ENCODE peak calls at places on chromosomes 4 and X, in four cellular contexts. A is HepG2, Z is GM12878, P is K562. T is an unnamed sample.

GRCh38 chrX:49199906-49200771 is at the start of gene SYP:
- DNase-seq in P (peak), Z (no peak), A (peak), T (peak)

GRCh38 chrX:120840826-120841225 is 34.8 kb downstream of the CT47B1 start:
- DNase-seq in P (no peak), A (no peak), Z (no peak), T (no peak)

GRCh38 chr4:184942447-184943425 is 75.6 kb upstream of the HELT start:
- DNase-seq in Z (no peak), A (no peak), P (no peak), T (no peak)

GRCh38 chr4:140884431-140885058 is 128.4 kb upstream of the TBC1D9 start:
- DNase-seq in P (peak), A (peak), Z (peak), T (peak)

GRCh38 chr4:163967710-163968109 is 473.2 kb downstream of the TMA16 start:
- DNase-seq in A (no peak), P (no peak), Z (no peak), T (no peak)

GRCh38 chr4:3685081-3685645 is 81.0 kb upstream of the ADRA2C start:
- DNase-seq in P (no peak), A (no peak), Z (no peak), T (no peak)

GRCh38 chrX:7149421-7149820 is 1.5 kb upstream of the PUDP start:
- DNase-seq in Z (no peak), A (no peak), P (no peak), T (no peak)

GRCh38 chr4:11252149-11252548 is 176.5 kb downstream of the HS3ST1 start:
- DNase-seq in A (no peak), P (no peak), Z (no peak), T (no peak)

GRCh38 chr4:65023877-65024670 is 614.8 kb upstream of the TECRL start:
- DNase-seq in A (no peak), Z (no peak), P (no peak), T (no peak)

DNA sequence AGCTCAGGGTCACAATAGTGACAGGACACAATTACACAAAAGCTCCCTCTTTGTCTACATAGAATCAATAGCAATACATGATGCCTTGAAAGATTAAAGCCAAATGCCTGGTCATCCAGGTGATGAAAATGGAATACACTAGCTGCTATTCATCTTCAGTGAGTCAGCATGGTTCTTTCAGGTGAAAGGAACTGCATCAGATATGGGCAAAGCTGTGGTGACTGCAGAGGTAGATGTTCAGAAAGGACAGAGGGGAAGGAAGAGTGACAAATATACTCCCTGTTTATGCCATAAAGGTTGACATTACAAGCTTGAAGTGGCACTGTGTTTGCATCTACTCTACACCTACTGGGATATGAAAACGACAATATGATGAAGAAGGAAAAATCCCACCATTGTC is 20.0 kb upstream of the FTHL17 start:
- DNase-seq in A (no peak), P (no peak), Z (no peak), T (no peak)
- TF ChIP-seq NR2C2 in A (no peak), P (no peak), Z (no peak), T (no peak)

DNA sequence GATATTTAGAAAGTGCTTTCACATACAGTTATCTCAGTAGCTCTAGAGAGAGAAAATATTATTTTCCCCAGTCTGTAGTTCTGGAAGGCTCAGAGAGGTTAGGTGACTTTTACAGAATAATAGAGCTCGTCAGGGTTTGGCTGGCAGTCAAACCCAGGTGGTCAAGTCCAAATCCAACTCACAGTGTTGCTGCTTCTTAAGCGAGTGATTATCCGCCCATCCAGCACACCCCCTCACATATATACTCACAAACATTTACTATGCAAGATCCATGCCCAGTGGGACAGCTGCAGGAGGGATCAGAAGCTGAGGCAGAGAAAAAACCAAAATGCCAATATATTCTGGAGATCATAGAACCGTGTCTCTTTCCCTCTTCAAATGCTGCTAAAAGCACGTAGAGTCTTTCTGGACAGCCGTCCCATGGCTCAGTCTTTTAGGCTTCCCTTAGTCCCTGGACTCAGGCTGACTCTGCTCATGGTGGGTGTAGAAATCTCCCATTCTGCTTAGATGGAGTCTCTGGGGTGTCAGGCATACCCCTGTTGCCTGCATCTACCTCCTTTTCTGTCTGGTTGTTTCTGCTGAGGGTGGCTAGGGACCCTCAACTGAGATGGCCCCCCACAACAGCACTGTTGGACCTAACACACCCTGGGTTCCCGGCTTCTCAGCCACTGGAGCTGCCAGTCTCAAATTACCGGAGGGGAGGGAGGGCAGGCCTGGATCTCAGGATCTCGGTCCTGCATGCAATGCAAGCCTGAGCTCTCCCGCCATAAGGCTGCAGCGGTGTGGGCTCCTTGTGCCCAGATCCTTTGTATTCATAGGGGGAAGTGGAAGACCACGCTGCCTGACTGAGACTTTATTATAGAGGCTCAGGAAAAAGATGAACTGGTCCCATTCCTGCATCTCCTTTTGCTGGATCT is at the start of gene CHRNA9:
- DNase-seq in Z (no peak), A (no peak), P (no peak), T (peak)
- TF ChIP-seq NR2C2 in Z (no peak), A (no peak), P (no peak), T (no peak)

GRCh38 chrX:8663325-8663724 is 68.6 kb downstream of the ANOS1 start:
- DNase-seq in Z (no peak), P (no peak), A (no peak), T (no peak)
- TF ChIP-seq NR2C2 in Z (no peak), P (no peak), A (no peak), T (no peak)

DNA sequence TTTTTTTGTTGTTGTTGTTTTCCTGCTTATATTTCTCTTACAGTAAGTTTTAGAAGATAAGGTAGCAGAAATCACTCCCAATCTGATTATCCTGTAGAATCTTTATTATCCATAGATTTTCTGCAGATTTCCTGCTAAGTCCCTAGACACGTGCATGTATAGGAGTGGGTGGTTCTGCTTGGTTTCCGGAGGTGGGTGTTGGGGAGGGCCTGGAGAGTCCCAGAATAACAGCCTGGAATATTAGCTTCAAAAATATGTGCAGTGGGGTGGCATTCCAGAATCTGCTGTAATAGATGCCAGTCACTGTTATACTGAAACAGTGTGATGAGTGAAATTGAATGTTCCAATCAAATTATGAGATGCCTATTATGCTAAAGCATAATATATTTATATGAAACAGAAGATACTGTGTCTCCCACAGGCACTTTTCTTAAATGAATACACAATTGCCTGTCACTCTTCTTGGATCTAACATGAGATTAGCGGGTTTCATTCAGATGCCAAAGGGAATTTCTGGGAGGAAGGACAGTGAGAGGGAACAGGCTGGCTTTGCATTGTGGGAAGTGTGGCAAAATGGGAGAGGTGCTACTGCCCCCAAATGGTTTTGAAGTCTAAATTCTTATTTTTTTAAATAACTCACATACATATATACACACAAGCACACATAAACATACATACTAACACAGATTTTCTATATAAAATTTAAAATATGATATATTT is 37.6 kb downstream of the C4orf50 start:
- DNase-seq in Z (no peak), P (no peak), A (no peak), T (no peak)
- TF ChIP-seq NR2C2 in Z (no peak), P (no peak), A (no peak), T (no peak)

GRCh38 chr4:168505996-168506395 is 9.1 kb downstream of the PALLD start:
- DNase-seq in P (no peak), A (no peak), Z (no peak), T (no peak)
- TF ChIP-seq NR2C2 in P (no peak), A (no peak), Z (no peak), T (no peak)

GRCh38 chrX:10235851-10236250 is 79.1 kb downstream of the CLCN4 start:
- DNase-seq in A (peak), Z (no peak), P (no peak), T (no peak)
- TF ChIP-seq NR2C2 in A (peak), Z (no peak), P (no peak), T (no peak)

GRCh38 chr4:73603307-73603710 is 16.9 kb downstream of the RASSF6 start:
- DNase-seq in P (no peak), A (peak), Z (no peak), T (no peak)
- TF ChIP-seq NR2C2 in P (no peak), A (no peak), Z (no peak), T (no peak)

GRCh38 chr4:83221897-83222441 is 62.6 kb downstream of the COQ2 start:
- DNase-seq in P (no peak), Z (peak), A (no peak), T (no peak)

GRCh38 chr4:83219991-83220360 is 64.6 kb downstream of the COQ2 start:
- DNase-seq in A (no peak), Z (no peak), P (no peak), T (no peak)

GRCh38 chr4:83217721-83218522 is 66.7 kb downstream of the COQ2 start:
- DNase-seq in Z (peak), P (no peak), A (no peak), T (no peak)

GRCh38 chr4:83216856-83217683 is 67.5 kb downstream of the COQ2 start:
- DNase-seq in A (no peak), P (no peak), Z (no peak), T (no peak)

GRCh38 chr4:83219344-83219990 is 65.1 kb downstream of the COQ2 start:
- DNase-seq in A (no peak), P (no peak), Z (peak), T (no peak)
- TF ChIP-seq NR2C2 in A (no peak), P (no peak), Z (no peak), T (no peak)

T was measured in WTC11.